ENCODE peak calls at places on chromosomes 16 and 17, in nine cellular contexts. U is nephron progenitor cell; O is ACHN; J is KG1; W is globus pallidus; L is GM10248; G is stimulated activated CD4-positive, alpha-beta T cell treated with anti-CD3 and anti-CD28 coated beads, Interleukin-15, amount 100 ng/mL, for 1 hour; D is iris pigment epithelial cell; R is substantia nigra. M is an unnamed sample.

GRCh38 chr16:55478827-55479559 is at the start of gene MMP2:
- DNase-seq in O (no peak), D (peak), J (no peak), R (no peak), L (no peak), G (no peak), W (no peak), U (peak), M (peak)

GRCh38 chr17:61250335-61250890 is 149.2 kb upstream of the TBX2 start:
- DNase-seq in L (no peak), W (no peak), G (no peak), J (no peak), R (no peak), D (peak), U (no peak), O (peak), M (no peak)

GRCh38 chr17:17008998-17009397 is 33.3 kb upstream of the MPRIP start:
- DNase-seq in U (no peak), O (no peak), R (no peak), G (no peak), L (no peak), D (no peak), W (no peak), J (no peak), M (no peak)

GRCh38 chr17:2025220-2025621 is at the start of gene RTN4RL1:
- DNase-seq in L (peak), D (peak), U (peak), R (no peak), W (no peak), G (peak), O (peak), J (no peak), M (peak)

GRCh38 chr16:85319984-85320440 is 207.7 kb upstream of the CIBAR2 start:
- DNase-seq in G (no peak), W (no peak), D (no peak), U (no peak), J (no peak), R (no peak), L (no peak), O (no peak), M (no peak)

GRCh38 chr16:84753412-84754325 is 53.9 kb downstream of the USP10 start:
- DNase-seq in L (no peak), J (no peak), U (no peak), W (no peak), R (no peak), D (no peak), G (no peak), O (no peak), M (no peak)

GRCh38 chr16:31380201-31380600 is 12.9 kb upstream of the ITGAD start:
- DNase-seq in D (no peak), G (no peak), J (no peak), R (no peak), U (no peak), W (no peak), L (no peak), O (no peak), M (no peak)

GRCh38 chr17:81008140-81008539 is 16.5 kb downstream of the CHMP6 start:
- DNase-seq in W (no peak), R (no peak), U (no peak), O (no peak), D (no peak), J (no peak), G (no peak), L (no peak), M (peak)

GRCh38 chr16:82936941-82937551 is 310.3 kb downstream of the CDH13 start:
- DNase-seq in R (no peak), J (peak), W (no peak), L (no peak), D (peak), U (no peak), O (no peak), G (no peak), M (peak)

GRCh38 chr17:44384281-44384822 is 5.1 kb downstream of the ITGA2B start:
- DNase-seq in J (no peak), L (no peak), W (no peak), G (no peak), U (no peak), D (no peak), O (no peak), R (no peak), M (no peak)

GRCh38 chr17:54418467-54418866 is 482.2 kb upstream of the TOM1L1 start:
- DNase-seq in O (no peak), W (no peak), D (no peak), G (no peak), L (no peak), J (no peak), R (no peak), U (no peak), M (no peak)

GRCh38 chr16:67723151-67723915 is 4.2 kb upstream of the GFOD2 start:
- DNase-seq in U (no peak), W (no peak), D (peak), R (no peak), J (no peak), O (peak), G (no peak), L (no peak), M (peak)

GRCh38 chr17:80035937-80036714 is at the start of gene CCDC40:
- DNase-seq in G (peak), D (peak), W (peak), L (peak), O (peak), J (peak), R (peak), U (peak), M (peak)

GRCh38 chr16:24123275-24123674 is 132.9 kb upstream of the CACNG3 start:
- DNase-seq in W (no peak), O (no peak), D (no peak), R (no peak), J (no peak), G (no peak), U (no peak), L (no peak), M (no peak)

GRCh38 chr17:44794699-44795413 is 35.2 kb downstream of the GJC1 start:
- DNase-seq in G (no peak), R (no peak), U (no peak), W (no peak), J (peak), O (peak), D (peak), L (no peak), M (peak)

GRCh38 chr17:40437095-40437732 is 6.0 kb upstream of the IGFBP4 start:
- DNase-seq in U (no peak), J (no peak), G (no peak), L (no peak), R (no peak), D (no peak), O (no peak), W (no peak), M (no peak)

M was measured in mesendoderm.